ENCODE peak calls at places on chromosomes 12 and 14, in four cellular contexts. One of them, this sample, is unnamed.

GRCh38 chr14:73472182-73473114 is 14.1 kb upstream of the NUMB start:
- DNase-seq in Right ventricle myocardium superior: no peak
- DNase-seq in SIG-M5: no peak
- DNase-seq in NCI-H345: peak; percentile 74
- DNase-seq in this sample: no peak

GRCh38 chr12:1171657-1172056 is 180.6 kb downstream of the ERC1 start:
- DNase-seq in Right ventricle myocardium superior: no peak
- DNase-seq in SIG-M5: no peak
- DNase-seq in NCI-H345: peak; percentile 76
- DNase-seq in this sample: no peak

GRCh38 chr12:113259499-113259953 is 38.3 kb downstream of the TPCN1 start:
- DNase-seq in Right ventricle myocardium superior: peak; percentile 92
- DNase-seq in SIG-M5: no peak
- DNase-seq in NCI-H345: peak; percentile 55
- DNase-seq in this sample: no peak

GRCh38 chr12:81021834-81022233 is 56.0 kb upstream of the ACSS3 start:
- DNase-seq in Right ventricle myocardium superior: no peak
- DNase-seq in SIG-M5: no peak
- DNase-seq in NCI-H345: peak; percentile 9
- DNase-seq in this sample: no peak

GRCh38 chr12:124658302-124658701 is 90.9 kb upstream of the NCOR2 start:
- DNase-seq in Right ventricle myocardium superior: no peak
- DNase-seq in SIG-M5: no peak
- DNase-seq in NCI-H345: no peak
- DNase-seq in this sample: no peak

GRCh38 chr12:107843351-107844311 is 69.1 kb downstream of the ASCL4 start:
- DNase-seq in Right ventricle myocardium superior: peak; percentile 42
- DNase-seq in SIG-M5: no peak
- DNase-seq in NCI-H345: peak; percentile 35
- DNase-seq in this sample: no peak

GRCh38 chr12:110002691-110003515 is 3.7 kb downstream of the ANKRD13A start:
- DNase-seq in Right ventricle myocardium superior: no peak
- DNase-seq in SIG-M5: no peak
- DNase-seq in NCI-H345: no peak
- DNase-seq in this sample: no peak

GRCh38 chr12:80565276-80565675 is 121.2 kb downstream of the PTPRQ start:
- DNase-seq in Right ventricle myocardium superior: no peak
- DNase-seq in SIG-M5: no peak
- DNase-seq in NCI-H345: no peak
- DNase-seq in this sample: no peak

GRCh38 chr12:3129301-3130052 is 52.3 kb downstream of the TSPAN9 start:
- DNase-seq in Right ventricle myocardium superior: no peak
- DNase-seq in SIG-M5: peak; percentile 67
- DNase-seq in NCI-H345: no peak
- DNase-seq in this sample: peak; percentile 50

GRCh38 chr12:99619389-99620158 is 28.0 kb upstream of the GARIN6 start:
- DNase-seq in Right ventricle myocardium superior: no peak
- DNase-seq in SIG-M5: no peak
- DNase-seq in NCI-H345: no peak
- DNase-seq in this sample: peak; percentile 1

GRCh38 chr12:98352218-98352811 is 163.1 kb upstream of the TMPO start:
- DNase-seq in Right ventricle myocardium superior: no peak
- DNase-seq in SIG-M5: no peak
- DNase-seq in NCI-H345: no peak
- DNase-seq in this sample: no peak

GRCh38 chr12:50825372-50825838 is 17.3 kb upstream of the TMPRSS12 start:
- DNase-seq in Right ventricle myocardium superior: no peak
- DNase-seq in SIG-M5: no peak
- DNase-seq in NCI-H345: no peak
- DNase-seq in this sample: peak; percentile 42

GRCh38 chr12:124240493-124240892 is 54.4 kb upstream of the RFLNA start:
- DNase-seq in Right ventricle myocardium superior: no peak
- DNase-seq in SIG-M5: no peak
- DNase-seq in NCI-H345: no peak
- DNase-seq in this sample: no peak

GRCh38 chr12:46659032-46659703 is 166.6 kb downstream of the SLC38A4 start:
- DNase-seq in Right ventricle myocardium superior: no peak
- DNase-seq in SIG-M5: no peak
- DNase-seq in NCI-H345: no peak
- DNase-seq in this sample: no peak

GRCh38 chr14:20384886-20385285 is 28.4 kb downstream of the TEP1 start:
- DNase-seq in Right ventricle myocardium superior: no peak
- DNase-seq in SIG-M5: no peak
- DNase-seq in NCI-H345: no peak
- DNase-seq in this sample: no peak

GRCh38 chr12:117596968-117597367 is 235.5 kb upstream of the NOS1 start:
- DNase-seq in Right ventricle myocardium superior: no peak
- DNase-seq in SIG-M5: no peak
- DNase-seq in NCI-H345: peak; percentile 81
- DNase-seq in this sample: no peak

GRCh38 chr14:93734086-93734822 is 54.0 kb downstream of the PRIMA1 start:
- DNase-seq in Right ventricle myocardium superior: no peak
- DNase-seq in SIG-M5: no peak
- DNase-seq in NCI-H345: no peak
- DNase-seq in this sample: no peak

GRCh38 chr12:85448548-85449139 is 168.6 kb downstream of the ALX1 start:
- DNase-seq in Right ventricle myocardium superior: no peak
- DNase-seq in SIG-M5: no peak
- DNase-seq in NCI-H345: no peak
- DNase-seq in this sample: no peak

GRCh38 chr14:36646664-36647416 is 14.8 kb upstream of the PAX9 start:
- DNase-seq in Right ventricle myocardium superior: no peak
- DNase-seq in SIG-M5: no peak
- DNase-seq in NCI-H345: peak; percentile 60
- DNase-seq in this sample: no peak

GRCh38 chr12:49054096-49054495 is 6.5 kb downstream of the KMT2D start:
- DNase-seq in Right ventricle myocardium superior: no peak
- DNase-seq in SIG-M5: no peak
- DNase-seq in NCI-H345: no peak
- DNase-seq in this sample: no peak

GRCh38 chr14:96108911-96109310 is 69.7 kb downstream of the C14orf132 start:
- DNase-seq in Right ventricle myocardium superior: no peak
- DNase-seq in SIG-M5: no peak
- DNase-seq in NCI-H345: no peak
- DNase-seq in this sample: no peak

GRCh38 chr12:52300796-52301691 is 9.7 kb upstream of the KRT81 start:
- DNase-seq in Right ventricle myocardium superior: no peak
- DNase-seq in SIG-M5: no peak
- DNase-seq in NCI-H345: no peak
- DNase-seq in this sample: no peak

GRCh38 chr12:94437303-94437702 is 22.4 kb downstream of the CEP83 start:
- DNase-seq in Right ventricle myocardium superior: no peak
- DNase-seq in SIG-M5: no peak
- DNase-seq in NCI-H345: no peak
- DNase-seq in this sample: no peak

GRCh38 chr12:132445884-132446471 is 44.0 kb upstream of the FBRSL1 start:
- DNase-seq in Right ventricle myocardium superior: peak; percentile 69
- DNase-seq in SIG-M5: peak; percentile 69
- DNase-seq in NCI-H345: peak; percentile 97
- DNase-seq in this sample: peak; percentile 89